ENCODE peak calls at places on chromosomes 4 and X, in four cellular contexts. Q is H1, G is K562, Z is GM12878. P is an unnamed sample.

GRCh38 chrX:107731831-107732502 is 43.6 kb downstream of the TSC22D3 start:
- DNase-seq in Q (no peak), G (peak; percentile 73), Z (no peak), P (no peak)

GRCh38 chr4:73451978-73452747 is 16.1 kb downstream of the AFP start:
- DNase-seq in Q (no peak), G (no peak), Z (no peak), P (no peak)

GRCh38 chr4:110636677-110637407 is 14.0 kb upstream of the PITX2 start:
- DNase-seq in Q (peak; percentile 89), G (no peak), Z (no peak), P (no peak)

GRCh38 chr4:103318327-103318726 is 120.2 kb upstream of the CENPE start:
- DNase-seq in Q (no peak), G (no peak), Z (no peak), P (no peak)

GRCh38 chr4:30172416-30172815 is 547.8 kb upstream of the PCDH7 start:
- DNase-seq in Q (no peak), G (no peak), Z (no peak), P (no peak)

GRCh38 chrX:43641691-43642090 is 14.4 kb upstream of the MAOA start:
- DNase-seq in Q (no peak), G (no peak), Z (no peak), P (no peak)

GRCh38 chr4:73867783-73868182 is 1.4 kb upstream of the CXCL1 start:
- DNase-seq in Q (no peak), G (no peak), Z (no peak), P (no peak)

GRCh38 chr4:151921371-151921770 is 160.6 kb upstream of the GATB start:
- DNase-seq in Q (no peak), G (no peak), Z (no peak), P (no peak)

GRCh38 chr4:103938488-103938887 is 218.7 kb upstream of the TACR3 start:
- DNase-seq in Q (no peak), G (no peak), Z (no peak), P (no peak)

GRCh38 chr4:175330652-175331051 is 412.5 kb downstream of the ADAM29 start:
- DNase-seq in Q (no peak), G (no peak), Z (no peak), P (no peak)

GRCh38 chrX:134551365-134552095 is 91.6 kb downstream of the HPRT1 start:
- DNase-seq in Q (no peak), G (no peak), Z (no peak), P (no peak)

GRCh38 chr4:185183622-185184281 is 20.0 kb downstream of the CFAP97 start:
- DNase-seq in Q (peak; percentile 70), G (peak; percentile 70), Z (no peak), P (peak; percentile 79)

GRCh38 chrX:26918633-26919032 is 544.5 kb downstream of the PPP4R3C start:
- DNase-seq in Q (no peak), G (no peak), Z (no peak), P (peak; percentile 23)

GRCh38 chrX:13327666-13328065 is 7.8 kb upstream of the ATXN3L start:
- DNase-seq in Q (no peak), G (no peak), Z (no peak), P (no peak)

GRCh38 chr4:131192318-131192717 is 1956.8 kb upstream of the PCDH10 start:
- DNase-seq in Q (no peak), G (no peak), Z (no peak), P (no peak)

GRCh38 chr4:15457401-15458201 is 12.1 kb upstream of the CC2D2A start:
- DNase-seq in Q (no peak), G (peak; percentile 27), Z (peak; percentile 20), P (peak; percentile 24)

GRCh38 chrX:40651620-40652223 is 4.4 kb upstream of the CXorf38 start:
- DNase-seq in Q (peak; percentile 53), G (peak; percentile 30), Z (no peak), P (peak; percentile 52)

GRCh38 chr4:38308728-38309315 is 348.6 kb downstream of the PTTG2 start:
- DNase-seq in Q (no peak), G (no peak), Z (no peak), P (no peak)

GRCh38 chrX:42385730-42386129 is 392.2 kb downstream of the PPP1R2C start:
- DNase-seq in Q (no peak), G (no peak), Z (no peak), P (no peak)

GRCh38 chrX:133048751-133049150 is 48.2 kb downstream of the USP26 start:
- DNase-seq in Q (no peak), G (no peak), Z (no peak), P (no peak)

GRCh38 chr4:161419822-161420221 is 744.0 kb downstream of the FSTL5 start:
- DNase-seq in Q (peak; percentile 51), G (no peak), Z (no peak), P (peak; percentile 1)

GRCh38 chrX:123736333-123736921 is 3.6 kb upstream of the THOC2 start:
- DNase-seq in Q (no peak), G (no peak), Z (no peak), P (no peak)
- TF ChIP-seq BRCA1 in Q (no peak), G (no peak), Z (no peak), P (no peak)

GRCh38 chr4:54783402-54784110 is 125.8 kb downstream of the KIT start:
- DNase-seq in Q (no peak), G (no peak), Z (no peak), P (peak; percentile 17)
- TF ChIP-seq HDAC2 in Q (no peak), G (no peak), Z (no peak), P (no peak)

DNA sequence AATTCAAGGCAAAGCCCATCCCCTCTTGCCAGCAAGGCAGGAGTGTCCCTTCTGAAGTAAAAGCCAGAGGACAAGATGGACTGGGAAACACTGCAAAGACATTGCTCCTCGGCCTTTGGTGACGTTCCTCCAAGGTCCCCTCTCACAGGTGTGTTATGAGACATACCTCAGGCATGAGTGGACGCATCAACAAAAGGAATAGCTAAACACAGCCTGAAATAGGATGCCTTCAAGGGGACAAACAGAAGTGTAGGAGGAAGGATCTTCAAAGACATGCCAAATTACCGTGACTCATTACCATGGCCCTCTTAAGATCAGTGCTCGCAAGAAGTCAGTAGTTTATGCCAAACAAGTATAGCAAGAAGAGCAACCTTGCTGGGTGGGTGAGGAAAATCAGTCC is 6.0 kb upstream of the IDS start:
- DNase-seq in Q (no peak), G (no peak), Z (no peak), P (no peak)
- TF ChIP-seq BRCA1 in Q (no peak), G (no peak), Z (no peak), P (no peak)

DNA sequence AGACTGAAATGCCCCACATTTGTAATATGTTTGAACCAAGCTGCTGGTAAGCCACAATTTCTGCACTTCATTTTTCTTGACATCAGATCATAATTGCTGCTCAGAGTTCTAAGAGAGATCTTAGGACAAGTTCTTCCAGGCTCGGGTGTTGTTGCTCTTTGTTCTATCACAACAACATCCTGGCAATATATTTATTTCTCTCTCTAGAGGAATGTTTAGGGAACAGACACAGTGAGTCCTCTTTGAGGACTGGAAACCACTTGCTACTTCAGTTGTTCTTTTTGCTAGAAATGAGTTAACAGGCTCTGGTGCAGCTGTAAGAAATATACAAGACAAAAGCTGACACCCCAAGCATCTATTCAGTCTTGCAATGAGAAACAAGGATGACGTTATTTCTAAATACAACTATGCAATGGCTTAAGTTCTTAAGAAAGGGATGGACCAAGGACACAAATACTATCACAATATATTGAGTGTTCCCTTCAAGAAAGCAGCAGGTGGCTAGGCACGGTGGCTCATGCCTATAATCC is 59.5 kb downstream of the LNX1 start:
- DNase-seq in Q (no peak), G (no peak), Z (no peak), P (no peak)
- TF ChIP-seq HDAC2 in Q (no peak), G (no peak), Z (no peak), P (no peak)

DNA sequence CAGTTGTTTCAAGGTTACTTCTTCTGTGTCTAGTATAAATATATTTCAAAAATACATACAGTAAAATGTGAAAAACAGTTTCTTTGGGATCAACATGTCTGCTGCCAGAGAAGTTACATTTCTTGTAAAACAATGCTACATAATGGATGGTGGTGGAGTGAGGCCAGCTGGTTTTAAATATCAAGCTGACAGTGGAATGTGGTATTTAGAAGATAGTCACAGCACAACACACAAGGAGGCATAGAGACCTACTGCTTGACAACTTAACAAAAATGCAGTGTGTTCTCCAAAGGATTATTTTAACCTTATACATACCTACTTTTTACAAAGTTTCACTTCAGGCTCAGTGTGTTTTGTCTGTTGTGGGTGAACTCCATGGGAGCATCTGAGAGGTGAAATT is 199.7 kb upstream of the DIPK2B start:
- DNase-seq in Q (no peak), G (no peak), Z (no peak), P (no peak)
- TF ChIP-seq BRCA1 in Q (no peak), G (no peak), Z (no peak), P (no peak)

DNA sequence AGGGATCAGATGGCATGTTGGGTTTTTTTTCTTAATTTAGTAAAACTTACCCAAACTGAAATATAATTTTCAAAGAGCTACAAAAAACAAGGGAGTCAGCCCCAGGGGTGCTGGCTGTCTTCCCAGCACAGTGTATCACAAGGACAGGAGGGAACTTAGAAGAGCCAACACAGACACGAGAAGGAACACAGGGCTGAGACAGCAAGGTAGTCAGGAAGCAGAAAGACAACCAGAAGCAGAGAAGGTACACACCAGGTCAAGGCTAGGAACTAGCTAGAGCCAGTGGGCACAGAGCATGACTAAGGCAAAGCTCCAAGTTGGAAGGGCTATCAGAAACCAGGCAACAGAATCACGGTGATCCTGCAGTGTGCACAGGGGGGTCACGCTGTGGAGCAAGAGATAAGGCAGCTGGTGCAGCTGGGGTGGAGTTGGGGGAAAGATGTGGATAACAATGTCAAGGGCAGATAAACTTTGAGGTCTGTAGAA is 168.7 kb downstream of the NR3C2 start:
- DNase-seq in Q (no peak), G (no peak), Z (no peak), P (no peak)
- TF ChIP-seq HDAC2 in Q (no peak), G (no peak), Z (no peak), P (no peak)

DNA sequence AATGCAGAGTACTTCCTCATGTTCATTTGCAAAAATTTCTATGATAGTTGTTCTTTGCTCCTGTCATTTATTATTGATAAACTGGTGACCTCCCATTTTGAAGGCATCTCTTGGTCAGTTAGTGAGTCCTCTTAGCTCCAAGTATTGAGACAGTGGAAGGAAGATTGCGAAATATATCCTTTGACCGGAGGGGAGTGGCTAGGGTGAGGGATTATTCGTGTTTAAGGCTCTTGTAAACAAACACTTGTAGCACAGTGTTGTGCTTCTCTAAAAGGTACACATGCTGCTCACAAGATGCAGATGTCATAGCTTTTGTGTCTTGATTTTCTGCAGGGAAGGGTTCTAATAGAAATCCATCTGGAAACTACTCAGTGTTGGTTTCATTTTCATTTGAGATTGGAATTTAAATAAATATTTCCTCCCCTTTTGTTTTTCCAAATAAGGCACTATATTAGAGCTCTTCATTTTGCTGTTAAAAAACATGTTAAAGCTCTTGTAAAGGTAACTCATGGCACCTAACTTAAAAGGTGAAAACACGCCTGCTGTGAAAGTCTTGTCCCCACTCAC is 21.8 kb downstream of the TXLNG start:
- DNase-seq in Q (no peak), G (peak; percentile 25), Z (no peak), P (peak; percentile 64)
- TF ChIP-seq BRCA1 in Q (no peak), G (no peak), Z (no peak), P (no peak)

GRCh38 chr4:113623274-113623894 is 138.2 kb downstream of the CAMK2D start:
- DNase-seq in Q (no peak), G (no peak), Z (no peak), P (no peak)
- TF ChIP-seq HDAC2 in Q (no peak), G (no peak), Z (no peak), P (no peak)

P was measured in HepG2.